ENCODE peak calls at places on chromosomes 1 and 21, in six cellular contexts. N is H1, J is left ventricle myocardium inferior, L is fibroblast of lung, A is esophagus squamous epithelium, F is esophagus muscularis mucosa. I is an unnamed sample. For H3K4me1 and H3K36me3, the result is how much of the 10 kb centered on the place peaks cover.

GRCh38 chr1:151980287-151981177 is 13.1 kb downstream of the S100A10 start:
- DNase-seq in A (no peak), F (no peak), N (no peak), L (peak), J (peak), I (peak)

GRCh38 chr1:226083303-226084101 is 21.0 kb downstream of the H3-3A start:
- DNase-seq in F (peak), N (no peak), A (peak), J (peak), L (peak), I (peak)

GRCh38 chr1:29634324-29635072 is 398.2 kb downstream of the PTPRU start:
- DNase-seq in J (no peak), L (no peak), N (no peak), A (no peak), F (no peak), I (no peak)

GRCh38 chr1:160949881-160950280 is 4.7 kb downstream of the ITLN2 start:
- DNase-seq in L (no peak), J (no peak), A (no peak), N (no peak), F (no peak), I (no peak)

GRCh38 chr1:46134660-46135331 is 2.4 kb upstream of the PIK3R3 start:
- DNase-seq in A (no peak), J (no peak), L (peak), F (no peak), N (no peak), I (no peak)

GRCh38 chr1:84164156-84164555 is 20.1 kb downstream of the PRKACB start:
- DNase-seq in A (no peak), N (no peak), J (no peak), L (no peak), F (no peak), I (no peak)

GRCh38 chr21:34693192-34693810 is 24.5 kb downstream of the CLIC6 start:
- DNase-seq in A (no peak), L (peak), J (no peak), F (no peak), N (no peak), I (no peak)

GRCh38 chr1:197924516-197925123 is 7.4 kb downstream of the LHX9 start:
- DNase-seq in A (no peak), L (peak), N (no peak), J (no peak), F (no peak), I (no peak)

GRCh38 chr1:180981596-180982387 is 40.9 kb downstream of the STX6 start:
- DNase-seq in J (no peak), A (no peak), F (peak), N (no peak), L (peak), I (no peak)

GRCh38 chr1:177082855-177083741 is 81.4 kb downstream of the ASTN1 start:
- DNase-seq in F (no peak), L (peak), N (no peak), J (no peak), A (no peak), I (no peak)

GRCh38 chr1:154861607-154862094 is 8.4 kb downstream of the KCNN3 start:
- DNase-seq in L (peak), F (no peak), J (no peak), A (no peak), N (no peak), I (no peak)

GRCh38 chr1:62317021-62317768 is 2.0 kb downstream of the KANK4 start:
- DNase-seq in A (no peak), L (no peak), N (no peak), F (no peak), J (no peak), I (no peak)

GRCh38 chr1:22406722-22407495 is 44.7 kb upstream of the ZBTB40 start:
- DNase-seq in F (no peak), J (no peak), A (no peak), L (no peak), N (no peak), I (no peak)

GRCh38 chr1:3222042-3222692 is 153.2 kb downstream of the PRDM16 start:
- DNase-seq in J (no peak), N (no peak), A (no peak), L (no peak), F (no peak), I (no peak)

GRCh38 chr1:4108341-4108740 is 208.3 kb upstream of the C1orf174 start:
- DNase-seq in A (no peak), F (no peak), L (no peak), N (no peak), J (no peak), I (no peak)

GRCh38 chr1:209723761-209724693 is 19.4 kb downstream of the HSD11B1 start:
- DNase-seq in N (no peak), F (no peak), L (no peak), J (no peak), A (no peak), I (no peak)

GRCh38 chr1:30024411-30025195 is 698.8 kb downstream of the MATN1 start:
- DNase-seq in A (no peak), N (no peak), J (no peak), F (no peak), L (no peak), I (peak)

GRCh38 chr21:42655797-42656770 is 2.7 kb downstream of the PDE9A start:
- DNase-seq in F (no peak), L (no peak), N (no peak), A (no peak), J (no peak), I (no peak)

GRCh38 chr1:55854911-55855310 is 639.7 kb upstream of the USP24 start:
- DNase-seq in F (no peak), J (no peak), N (no peak), L (peak), A (no peak), I (no peak)

GRCh38 chr1:9037476-9038337 is 11.5 kb upstream of the SLC2A7 start:
- DNase-seq in L (no peak), A (no peak), N (no peak), J (no peak), F (no peak), I (no peak)

GRCh38 chr1:168096296-168097165 is 40.2 kb downstream of the GPR161 start:
- DNase-seq in F (no peak), N (no peak), L (no peak), J (no peak), A (no peak), I (peak)

GRCh38 chr1:168097921-168098528 is 38.7 kb downstream of the GPR161 start:
- DNase-seq in A (no peak), J (no peak), F (no peak), L (no peak), N (no peak), I (no peak)

GRCh38 chr1:168099314-168099920 is 37.3 kb downstream of the GPR161 start:
- DNase-seq in J (no peak), A (no peak), N (no peak), F (no peak), L (no peak), I (no peak)

GRCh38 chr1:168100315-168101002 is 36.3 kb downstream of the GPR161 start:
- DNase-seq in L (peak), A (no peak), J (no peak), F (no peak), N (no peak), I (no peak)

GRCh38 chr1:168098534-168099313 is 38.0 kb downstream of the GPR161 start:
- DNase-seq in N (no peak), A (no peak), L (no peak), F (no peak), J (no peak), I (peak)
- H3K4me1 ChIP-seq in N (under half), A (under half), L (under half), F (under half), J (under half), I (under half)

GRCh38 chr1:206495011-206495461 is 12.3 kb upstream of the RASSF5 start:
- DNase-seq in F (no peak), L (no peak), J (no peak), A (no peak), N (no peak), I (no peak)

GRCh38 chr1:206492589-206492988 is 14.7 kb upstream of the RASSF5 start:
- DNase-seq in J (no peak), N (no peak), F (no peak), L (no peak), A (no peak), I (no peak)

GRCh38 chr1:206491592-206491991 is 15.7 kb upstream of the RASSF5 start:
- DNase-seq in L (no peak), A (no peak), N (no peak), F (no peak), J (no peak), I (no peak)

GRCh38 chr1:206495493-206496046 is 11.8 kb upstream of the RASSF5 start:
- DNase-seq in F (no peak), J (no peak), A (no peak), L (peak), N (no peak), I (no peak)

DNA sequence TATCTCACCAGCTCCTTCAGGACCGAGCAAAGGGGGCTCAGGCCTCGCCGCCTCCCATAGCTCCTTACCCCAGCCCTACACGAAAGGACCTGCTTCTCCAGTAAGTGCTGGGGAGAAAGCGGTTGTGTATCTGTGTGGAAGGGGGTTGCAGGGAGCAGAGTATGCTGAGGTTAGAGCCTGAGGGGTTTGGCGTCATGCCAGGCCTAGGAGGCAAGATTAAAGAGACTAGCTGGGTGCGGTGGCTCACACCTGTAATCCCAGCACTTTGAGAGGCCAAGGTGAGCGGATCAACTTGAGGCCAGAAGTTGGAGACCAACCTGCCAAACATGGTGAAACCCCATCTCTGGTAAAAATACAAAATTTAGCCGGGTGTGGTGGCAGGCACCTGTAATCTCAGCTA is 14.1 kb upstream of the RASSF5 start:
- DNase-seq in F (no peak), J (no peak), L (no peak), N (no peak), A (no peak), I (no peak)
- H3K36me3 ChIP-seq in F (under half), J (under half), L (under half), N (under half), A (half or more), I (under half)

GRCh38 chr1:190168893-190169292 is 308.8 kb downstream of the BRINP3 start:
- DNase-seq in J (no peak), F (no peak), L (peak), N (no peak), A (no peak), I (no peak)

GRCh38 chr1:190170321-190170720 is 307.3 kb downstream of the BRINP3 start:
- DNase-seq in L (peak), A (no peak), J (no peak), F (no peak), N (no peak), I (no peak)

GRCh38 chr1:190168116-190168515 is 309.5 kb downstream of the BRINP3 start:
- DNase-seq in F (no peak), L (peak), A (no peak), J (no peak), N (no peak), I (no peak)

GRCh38 chr1:190172636-190173410 is 304.8 kb downstream of the BRINP3 start:
- DNase-seq in F (no peak), N (no peak), A (no peak), L (peak), J (no peak), I (no peak)

DNA sequence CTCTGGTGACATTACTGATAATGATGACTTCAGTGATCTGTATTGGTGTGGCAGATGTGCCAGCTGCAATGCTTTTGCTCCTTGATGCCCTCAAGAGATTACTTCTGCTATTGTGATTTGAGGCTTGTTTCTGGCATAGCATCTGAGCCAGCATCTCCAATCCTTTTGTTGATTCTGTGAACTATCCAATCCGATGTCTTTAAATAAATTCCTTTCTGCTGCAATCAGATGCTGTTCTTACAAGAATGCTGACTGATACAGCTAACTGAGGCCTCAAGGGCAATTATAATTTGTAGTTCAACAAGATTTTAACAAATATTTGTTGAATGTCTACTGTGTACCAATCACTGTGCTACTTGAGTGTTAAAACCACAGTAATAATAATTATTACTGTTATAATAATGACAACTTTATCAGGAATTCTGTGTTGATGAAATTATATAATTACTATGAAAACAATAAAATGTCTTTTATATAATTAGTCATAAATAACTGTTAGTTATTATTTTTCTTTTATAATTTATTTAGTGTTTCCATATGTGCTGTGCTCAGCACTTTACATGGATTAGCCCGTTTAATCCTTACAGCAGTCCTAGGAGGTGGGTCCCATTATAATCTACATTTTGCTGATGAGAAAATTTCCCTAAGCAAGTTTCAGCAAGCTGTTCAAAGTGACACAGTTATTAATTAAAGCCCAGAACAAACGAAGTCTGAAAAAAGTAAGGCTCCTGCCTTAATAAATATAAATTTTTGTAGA is 308.2 kb downstream of the BRINP3 start:
- DNase-seq in N (no peak), J (no peak), L (peak), F (no peak), A (no peak), I (no peak)
- TF ChIP-seq CTCF in N (no peak), J (no peak), L (no peak), F (no peak), A (no peak), I (no peak)

GRCh38 chr1:205525495-205526285 is 21.2 kb downstream of the CDK18 start:
- DNase-seq in L (no peak), J (no peak), A (no peak), N (no peak), F (no peak), I (no peak)
- H3K4me1 ChIP-seq in L (under half), J (half or more), A (under half), N (under half), F (under half), I (under half)

DNA sequence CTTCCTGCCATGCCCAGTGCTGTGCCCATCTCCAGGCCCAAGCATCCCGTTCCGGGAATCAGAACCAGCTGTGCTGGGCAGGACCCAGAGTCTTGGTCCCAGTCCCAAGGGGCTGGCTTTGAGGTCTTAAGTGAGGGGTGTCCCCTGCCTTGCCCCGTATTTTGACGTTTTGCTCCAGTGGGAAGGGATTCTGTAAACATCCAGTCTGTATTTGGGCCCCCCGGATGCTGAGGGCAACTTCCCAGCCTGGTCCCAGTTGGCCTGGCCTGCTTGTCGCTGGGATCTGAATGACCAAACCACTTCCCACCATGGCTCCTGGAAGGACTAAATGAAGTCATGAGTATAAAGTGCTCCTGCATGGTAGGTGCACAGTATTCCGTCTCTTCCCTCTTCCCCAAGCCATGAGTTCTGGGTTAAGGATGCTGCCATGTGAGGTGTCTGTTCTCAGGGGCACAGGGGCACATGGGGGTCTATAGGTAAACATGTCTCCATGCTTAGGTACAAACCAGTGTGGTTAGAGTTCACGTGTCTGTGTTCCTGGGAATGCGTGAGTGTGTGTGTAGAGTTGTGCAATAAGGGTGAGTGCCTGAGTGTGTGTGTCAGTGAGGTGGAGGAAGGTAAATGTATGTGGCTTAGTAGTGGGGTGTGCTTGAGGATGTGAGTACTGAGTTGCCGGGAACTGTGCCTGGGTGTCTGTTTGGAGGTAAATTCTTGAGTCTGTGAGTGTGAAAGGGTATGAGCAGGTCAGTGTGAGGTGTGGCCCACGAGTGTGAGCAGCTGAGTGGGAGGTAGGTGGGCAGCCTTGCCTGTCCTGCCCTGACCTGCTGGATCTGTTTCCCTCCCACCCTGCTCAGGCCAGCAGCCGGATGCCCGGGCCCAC is 1.5 kb downstream of the B4GALT2 start:
- DNase-seq in N (no peak), L (peak), F (no peak), A (no peak), J (no peak), I (no peak)
- H3K36me3 ChIP-seq in N (under half), L (under half), F (under half), A (half or more), J (under half), I (under half)

GRCh38 chr1:159058751-159059150 is 17.8 kb downstream of the AIM2 start:
- DNase-seq in L (no peak), A (no peak), J (no peak), N (no peak), F (no peak), I (no peak)
- TF ChIP-seq CTCF in L (no peak), A (no peak), J (no peak), N (no peak), F (no peak), I (no peak)

GRCh38 chr1:206032356-206033140 is 8.9 kb upstream of the CTSE start:
- DNase-seq in J (no peak), F (no peak), A (no peak), L (peak), N (no peak), I (no peak)
- H3K4me1 ChIP-seq in J (under half), F (under half), A (under half), L (under half), N (under half), I (under half)

GRCh38 chr1:228287541-228288425 is 79.9 kb downstream of the OBSCN start:
- DNase-seq in F (no peak), A (no peak), N (no peak), L (no peak), J (no peak), I (no peak)
- H3K36me3 ChIP-seq in F (under half), A (half or more), N (under half), L (under half), J (half or more), I (under half)

GRCh38 chr1:112465122-112465521 is 43.6 kb upstream of the WNT2B start:
- DNase-seq in L (peak), N (no peak), J (no peak), F (no peak), A (no peak), I (no peak)
- TF ChIP-seq CTCF in L (no peak), N (no peak), J (no peak), F (no peak), A (no peak), I (no peak)

GRCh38 chr1:214503553-214503952 is 47.8 kb downstream of the PTPN14 start:
- DNase-seq in N (no peak), J (no peak), L (no peak), A (no peak), F (no peak), I (no peak)

GRCh38 chr1:214504330-214504729 is 47.1 kb downstream of the PTPN14 start:
- DNase-seq in L (no peak), N (no peak), J (no peak), A (no peak), F (no peak), I (no peak)

GRCh38 chr1:214499732-214500131 is 51.7 kb downstream of the PTPN14 start:
- DNase-seq in F (no peak), N (no peak), A (no peak), J (no peak), L (no peak), I (no peak)

GRCh38 chr1:214498030-214498429 is 53.4 kb downstream of the PTPN14 start:
- DNase-seq in N (no peak), L (no peak), F (no peak), J (no peak), A (no peak), I (no peak)

DNA sequence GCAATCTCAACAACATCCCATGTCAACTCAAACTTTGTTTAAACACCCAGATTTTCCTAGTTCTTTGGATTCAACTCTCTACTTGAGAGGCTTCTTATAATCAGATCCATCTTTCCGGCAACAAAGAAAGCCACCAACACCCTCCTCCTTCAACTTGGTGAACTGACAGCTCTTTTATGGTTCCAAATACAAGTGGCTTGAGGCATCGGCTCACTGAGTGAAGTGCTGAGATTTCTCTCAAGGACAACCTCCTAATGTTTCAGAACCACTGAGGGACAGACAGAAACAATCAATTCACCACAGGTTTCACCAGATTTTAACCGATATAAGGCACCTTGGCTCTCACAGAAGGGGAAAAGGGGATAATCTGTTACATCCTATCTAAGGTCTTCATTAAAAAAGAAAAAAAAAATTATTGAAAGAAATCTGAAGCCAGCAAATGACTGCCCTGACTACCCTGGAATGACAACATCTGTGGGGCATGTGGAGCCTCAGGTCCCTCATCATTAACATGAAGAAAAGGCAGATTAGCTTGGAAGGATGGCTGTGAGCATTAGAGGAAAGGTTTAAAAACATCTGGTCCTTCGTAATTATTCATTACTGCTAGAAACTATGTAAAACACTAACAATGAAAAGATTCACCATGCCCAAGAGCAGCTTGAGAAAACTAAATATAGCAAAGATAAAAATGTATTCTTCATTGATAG is 50.9 kb downstream of the PTPN14 start:
- DNase-seq in J (no peak), L (peak), N (no peak), A (no peak), F (no peak), I (no peak)
- H3K4me1 ChIP-seq in J (under half), L (under half), N (under half), A (under half), F (under half), I (under half)

I was measured in ascending aorta.